ENCODE peak calls at places on chromosomes 7 and 10, in eight cellular contexts. B is neural progenitor cell, W is K562, X is cardiac muscle cell, J is GM23248, Z is H9, Q is stomach, T is heart left ventricle. N is an unnamed sample. For H3K4me1 and H3K27me3, the result is how much of the 10 kb centered on the place peaks cover.

GRCh38 chr7:152881893-152882292 is 122.3 kb downstream of the ACTR3B start:
- DNase-seq in B (no peak), W (no peak), X (no peak), J (no peak), Z (no peak), Q (peak), T (no peak), N (no peak)

GRCh38 chr10:60549686-60550085 is 160.0 kb upstream of the ANK3 start:
- DNase-seq in B (no peak), W (no peak), X (peak), J (peak), Z (no peak), Q (no peak), T (no peak), N (no peak)

GRCh38 chr10:124992462-124993344 is 50.8 kb downstream of the ZRANB1 start:
- DNase-seq in B (peak), W (no peak), X (peak), J (peak), Z (peak), Q (peak), T (peak), N (peak)

GRCh38 chr10:100327007-100327700 is 2.9 kb downstream of the PKD2L1 start:
- DNase-seq in B (no peak), W (no peak), X (peak), J (peak), Z (no peak), Q (peak), T (no peak), N (no peak)

GRCh38 chr7:15554081-15554480 is 7.7 kb downstream of the AGMO start:
- DNase-seq in B (no peak), W (no peak), X (peak), J (no peak), Z (no peak), Q (no peak), T (no peak), N (no peak)

GRCh38 chr10:79203014-79203675 is 134.4 kb downstream of the ZMIZ1 start:
- DNase-seq in B (no peak), W (no peak), X (no peak), J (no peak), Z (no peak), Q (no peak), T (no peak), N (peak)

GRCh38 chr7:84913731-84914130 is 273.1 kb downstream of the SEMA3D start:
- DNase-seq in B (no peak), W (no peak), X (no peak), J (peak), Z (no peak), Q (no peak), T (no peak), N (no peak)

GRCh38 chr10:113735913-113736312 is 15.6 kb upstream of the PLEKHS1 start:
- DNase-seq in B (peak), W (no peak), X (peak), J (peak), Z (peak), Q (no peak), T (no peak), N (no peak)

GRCh38 chr10:5323446-5323845 is 41.3 kb upstream of the UCN3 start:
- DNase-seq in B (no peak), W (no peak), X (no peak), J (no peak), Z (no peak), Q (no peak), T (no peak), N (no peak)

GRCh38 chr10:59750155-59750945 is 2.9 kb downstream of the MRLN start:
- DNase-seq in B (no peak), W (no peak), X (peak), J (no peak), Z (no peak), Q (no peak), T (peak), N (peak)

GRCh38 chr10:110165239-110165638 is 42.2 kb upstream of the MXI1 start:
- DNase-seq in B (no peak), W (no peak), X (no peak), J (no peak), Z (peak), Q (no peak), T (no peak), N (no peak)

GRCh38 chr7:100886142-100886935 is 3.2 kb downstream of the UFSP1 start:
- DNase-seq in B (no peak), W (no peak), X (no peak), J (no peak), Z (no peak), Q (no peak), T (no peak), N (peak)

GRCh38 chr7:151679868-151680534 is 160.3 kb upstream of the RHEB start:
- DNase-seq in B (no peak), W (no peak), X (no peak), J (no peak), Z (no peak), Q (no peak), T (no peak), N (no peak)
- H3K27ac ChIP-seq in B (no peak), W (no peak), X (no peak), J (no peak), Z (no peak), Q (peak), T (no peak), N (peak)

GRCh38 chr10:102811346-102811745 is 25.9 kb downstream of the CYP17A1 start:
- DNase-seq in B (no peak), W (no peak), X (no peak), J (no peak), Z (no peak), Q (no peak), T (no peak), N (no peak)

GRCh38 chr10:102813734-102814455 is 23.3 kb downstream of the CYP17A1 start:
- DNase-seq in B (no peak), W (no peak), X (peak), J (peak), Z (no peak), Q (peak), T (no peak), N (peak)

GRCh38 chr10:102813017-102813541 is 24.1 kb downstream of the CYP17A1 start:
- DNase-seq in B (no peak), W (no peak), X (no peak), J (no peak), Z (no peak), Q (no peak), T (no peak), N (peak)

GRCh38 chr10:102814456-102814871 is 22.7 kb downstream of the CYP17A1 start:
- DNase-seq in B (no peak), W (peak), X (peak), J (no peak), Z (no peak), Q (peak), T (peak), N (peak)

GRCh38 chr10:102812213-102812876 is 24.9 kb downstream of the CYP17A1 start:
- DNase-seq in B (no peak), W (no peak), X (peak), J (no peak), Z (no peak), Q (no peak), T (no peak), N (no peak)
- H3K4me1 ChIP-seq in B (under half), W (under half), X (under half), J (under half), Z (under half), Q (half or more), T (half or more), N (under half)

GRCh38 chr10:8060010-8060703 is 5.7 kb downstream of the GATA3 start:
- DNase-seq in B (peak), W (no peak), X (no peak), J (peak), Z (peak), Q (no peak), T (no peak), N (no peak)
- H3K27me3 ChIP-seq in B (half or more), W (half or more), X (half or more), J (half or more), Z (half or more), Q (under half), T (under half), N (under half)

DNA sequence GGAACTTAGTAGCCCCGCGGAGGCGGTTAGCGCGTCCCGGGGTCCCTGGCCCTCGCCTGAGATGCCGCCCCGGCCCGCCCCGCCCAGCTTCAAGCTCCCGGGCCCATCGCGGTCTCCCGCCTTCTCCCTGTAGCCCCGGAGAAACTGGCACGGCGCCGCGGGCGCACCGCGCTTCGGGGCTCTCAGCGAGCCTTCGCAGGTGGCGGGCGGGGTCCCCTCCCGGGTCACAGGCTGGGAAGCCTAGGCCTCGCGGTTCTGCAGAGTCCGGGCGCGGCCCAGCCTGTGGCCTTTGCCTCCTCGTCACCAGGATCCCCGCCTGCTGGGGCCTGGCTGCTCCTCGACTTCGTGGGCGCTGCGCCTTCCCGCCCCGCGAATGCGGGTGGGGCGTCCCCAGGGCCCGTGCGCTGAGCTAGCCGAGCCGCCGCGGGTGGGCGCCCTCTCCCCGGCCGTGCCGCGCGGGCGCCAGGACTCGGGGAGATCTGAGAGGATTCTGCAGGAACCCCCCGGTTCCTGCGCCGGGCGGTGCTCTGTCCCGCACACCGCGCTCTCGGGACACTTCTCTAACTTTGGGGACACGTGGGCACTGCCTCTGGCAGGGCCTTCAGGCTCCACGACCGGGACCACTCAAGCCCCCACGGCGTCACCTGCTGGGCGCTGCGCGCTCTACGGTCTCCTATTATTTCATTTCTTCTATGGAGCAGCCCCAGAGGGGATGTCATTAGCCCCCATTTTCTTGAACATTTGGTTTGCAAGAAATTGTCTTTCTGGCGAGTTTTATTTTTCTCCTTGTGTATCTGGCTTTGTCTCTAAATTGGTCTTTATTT is 683 bp upstream of the RGS10 start:
- DNase-seq in B (peak), W (peak), X (peak), J (peak), Z (peak), Q (peak), T (peak), N (peak)
- H3K27ac ChIP-seq in B (no peak), W (peak), X (no peak), J (peak), Z (no peak), Q (peak), T (peak), N (no peak)

DNA sequence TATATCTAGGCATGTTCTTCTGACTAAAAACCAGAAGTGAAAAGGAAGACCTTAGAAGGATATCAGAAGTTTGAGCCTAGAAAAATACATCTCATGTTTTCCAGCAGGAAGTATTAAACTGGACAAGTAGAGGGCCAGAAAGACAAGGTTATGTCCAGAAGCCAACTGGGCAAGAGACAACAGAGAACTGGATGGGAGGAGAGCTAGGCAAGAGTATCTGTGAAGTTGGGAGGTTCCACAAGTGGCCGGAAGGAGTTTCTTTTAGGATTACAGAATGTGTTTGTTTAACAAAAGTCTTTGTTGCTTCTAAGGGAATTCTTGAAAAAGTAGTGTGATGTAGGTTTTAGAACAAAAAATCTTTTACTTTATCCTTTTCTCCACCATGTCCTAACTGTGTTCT is 86.4 kb downstream of the CYP26A1 start:
- DNase-seq in B (no peak), W (no peak), X (no peak), J (peak), Z (no peak), Q (no peak), T (no peak), N (no peak)
- H3K4me1 ChIP-seq in B (under half), W (under half), X (under half), J (under half), Z (under half), Q (under half), T (under half), N (under half)

GRCh38 chr7:157014635-157015555 is 4.4 kb upstream of the MNX1 start:
- DNase-seq in B (no peak), W (no peak), X (no peak), J (no peak), Z (peak), Q (no peak), T (no peak), N (no peak)

GRCh38 chr7:157017639-157018327 is 7.3 kb upstream of the MNX1 start:
- DNase-seq in B (peak), W (no peak), X (no peak), J (no peak), Z (peak), Q (no peak), T (no peak), N (no peak)

GRCh38 chr7:157017149-157017548 is 6.7 kb upstream of the MNX1 start:
- DNase-seq in B (peak), W (no peak), X (no peak), J (no peak), Z (peak), Q (no peak), T (no peak), N (no peak)

GRCh38 chr7:157016024-157016351 is 5.5 kb upstream of the MNX1 start:
- DNase-seq in B (no peak), W (no peak), X (no peak), J (no peak), Z (no peak), Q (no peak), T (no peak), N (no peak)

GRCh38 chr7:157016352-157017041 is 6.0 kb upstream of the MNX1 start:
- DNase-seq in B (peak), W (no peak), X (no peak), J (no peak), Z (peak), Q (no peak), T (no peak), N (no peak)
- H3K27me3 ChIP-seq in B (half or more), W (half or more), X (half or more), J (half or more), Z (half or more), Q (half or more), T (half or more), N (under half)

GRCh38 chr10:29610876-29611647 is 23.7 kb downstream of the SVIL start:
- DNase-seq in B (no peak), W (no peak), X (no peak), J (no peak), Z (no peak), Q (no peak), T (no peak), N (no peak)
- H3K27ac ChIP-seq in B (no peak), W (no peak), X (peak), J (no peak), Z (no peak), Q (no peak), T (peak), N (peak)

GRCh38 chr7:69363131-69363530 is 235.1 kb upstream of the AUTS2 start:
- DNase-seq in B (no peak), W (no peak), X (no peak), J (no peak), Z (no peak), Q (no peak), T (no peak), N (no peak)

GRCh38 chr7:69373171-69374035 is 224.9 kb upstream of the AUTS2 start:
- DNase-seq in B (no peak), W (no peak), X (peak), J (peak), Z (no peak), Q (no peak), T (no peak), N (no peak)

GRCh38 chr7:69364814-69365587 is 233.3 kb upstream of the AUTS2 start:
- DNase-seq in B (no peak), W (no peak), X (no peak), J (no peak), Z (no peak), Q (no peak), T (no peak), N (no peak)

GRCh38 chr7:69365588-69366241 is 232.6 kb upstream of the AUTS2 start:
- DNase-seq in B (no peak), W (no peak), X (peak), J (peak), Z (no peak), Q (no peak), T (no peak), N (no peak)

DNA sequence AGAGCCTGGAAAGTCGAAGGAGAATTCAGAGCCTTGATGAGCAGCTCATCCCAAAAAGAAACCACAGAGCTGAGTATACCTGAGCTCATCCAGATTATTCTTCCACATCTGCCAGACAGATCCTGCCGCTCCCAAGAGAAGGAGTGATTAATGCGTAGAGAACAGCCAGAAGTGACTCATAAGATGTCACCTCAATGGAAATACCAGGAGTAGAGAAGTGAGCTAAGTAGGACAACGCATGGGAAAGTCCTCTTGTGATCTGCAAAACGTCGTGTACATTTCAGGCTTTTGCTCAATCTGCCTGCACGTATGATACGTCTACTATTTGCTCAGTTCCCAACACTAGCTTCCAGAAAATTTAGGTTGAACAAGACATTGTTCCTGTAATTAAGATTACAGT is 230.5 kb upstream of the AUTS2 start:
- DNase-seq in B (no peak), W (no peak), X (peak), J (peak), Z (no peak), Q (no peak), T (no peak), N (no peak)
- H3K4me1 ChIP-seq in B (under half), W (under half), X (under half), J (under half), Z (under half), Q (under half), T (under half), N (under half)

GRCh38 chr10:30346135-30346534 is 2.9 kb downstream of the MTPAP start:
- DNase-seq in B (no peak), W (no peak), X (no peak), J (no peak), Z (no peak), Q (no peak), T (no peak), N (no peak)
- H3K27me3 ChIP-seq in B (under half), W (under half), X (under half), J (under half), Z (under half), Q (under half), T (under half), N (under half)

DNA sequence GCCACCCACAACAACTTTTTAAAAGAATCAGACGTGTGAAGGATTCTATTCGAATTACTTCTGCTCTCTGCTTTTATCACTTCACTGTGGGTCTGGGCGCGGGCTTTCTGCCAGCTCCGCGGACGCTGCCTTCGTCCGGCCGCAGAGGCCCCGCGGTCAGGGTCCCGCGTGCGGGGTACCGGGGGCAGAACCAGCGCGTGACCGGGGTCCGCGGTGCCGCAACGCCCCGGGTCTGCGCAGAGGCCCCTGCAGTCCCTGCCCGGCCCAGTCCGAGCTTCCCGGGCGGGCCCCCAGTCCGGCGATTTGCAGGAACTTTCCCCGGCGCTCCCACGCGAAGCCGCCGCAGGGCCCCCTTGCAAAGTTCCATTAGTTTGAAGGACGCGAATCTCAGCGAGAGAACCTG is 461 bp upstream of the HTRA1 start:
- DNase-seq in B (no peak), W (no peak), X (peak), J (peak), Z (no peak), Q (no peak), T (peak), N (peak)
- H3K27ac ChIP-seq in B (no peak), W (no peak), X (no peak), J (no peak), Z (no peak), Q (peak), T (peak), N (no peak)

N was measured in right cardiac atrium.